ENCODE peak calls at places on chromosomes 5 and 9, in eight cellular contexts. One of them, this sample, is unnamed.

GRCh38 chr5:16673241-16673998 is 56.6 kb upstream of the RETREG1 start:
- DNase-seq in bronchial epithelial cell: no peak
- DNase-seq in activated CD4-positive, alpha-beta T cell treated with anti-CD3 and anti-CD28 coated beads for 24 hours: no peak
- DNase-seq in breast epithelium: no peak
- DNase-seq in type B pancreatic cell: no peak
- DNase-seq in epithelial cell of prostate: no peak
- DNase-seq in H4: no peak
- DNase-seq in GM18507: no peak
- DNase-seq in this sample: no peak

GRCh38 chr9:81825831-81826540 is 102.2 kb upstream of the SPATA31D4 start:
- DNase-seq in H4: no peak
- DNase-seq in bronchial epithelial cell: peak
- DNase-seq in epithelial cell of prostate: no peak
- DNase-seq in GM18507: no peak
- DNase-seq in type B pancreatic cell: no peak
- DNase-seq in activated CD4-positive, alpha-beta T cell treated with anti-CD3 and anti-CD28 coated beads for 24 hours: no peak
- DNase-seq in breast epithelium: no peak
- DNase-seq in this sample: no peak

GRCh38 chr9:136784249-136784996 is 6.7 kb upstream of the TMEM141 start:
- DNase-seq in type B pancreatic cell: no peak
- DNase-seq in H4: no peak
- DNase-seq in bronchial epithelial cell: no peak
- DNase-seq in epithelial cell of prostate: no peak
- DNase-seq in GM18507: no peak
- DNase-seq in breast epithelium: no peak
- DNase-seq in activated CD4-positive, alpha-beta T cell treated with anti-CD3 and anti-CD28 coated beads for 24 hours: no peak
- DNase-seq in this sample: no peak

GRCh38 chr9:124284237-124284831 is 26.6 kb downstream of the NEK6 start:
- DNase-seq in breast epithelium: no peak
- DNase-seq in activated CD4-positive, alpha-beta T cell treated with anti-CD3 and anti-CD28 coated beads for 24 hours: no peak
- DNase-seq in type B pancreatic cell: no peak
- DNase-seq in epithelial cell of prostate: no peak
- DNase-seq in GM18507: no peak
- DNase-seq in H4: no peak
- DNase-seq in bronchial epithelial cell: no peak
- DNase-seq in this sample: no peak

GRCh38 chr9:124272118-124272517 is 14.4 kb downstream of the NEK6 start:
- DNase-seq in breast epithelium: no peak
- DNase-seq in type B pancreatic cell: no peak
- DNase-seq in H4: no peak
- DNase-seq in epithelial cell of prostate: no peak
- DNase-seq in bronchial epithelial cell: no peak
- DNase-seq in activated CD4-positive, alpha-beta T cell treated with anti-CD3 and anti-CD28 coated beads for 24 hours: no peak
- DNase-seq in GM18507: no peak
- DNase-seq in this sample: no peak

GRCh38 chr5:65840071-65840470 is 86.3 kb upstream of the ERBIN start:
- DNase-seq in breast epithelium: no peak
- DNase-seq in H4: no peak
- DNase-seq in epithelial cell of prostate: no peak
- DNase-seq in type B pancreatic cell: no peak
- DNase-seq in GM18507: no peak
- DNase-seq in bronchial epithelial cell: no peak
- DNase-seq in activated CD4-positive, alpha-beta T cell treated with anti-CD3 and anti-CD28 coated beads for 24 hours: no peak
- DNase-seq in this sample: no peak

GRCh38 chr9:92426501-92426900 is 2.2 kb upstream of the OMD start:
- DNase-seq in bronchial epithelial cell: no peak
- DNase-seq in epithelial cell of prostate: no peak
- DNase-seq in breast epithelium: no peak
- DNase-seq in H4: no peak
- DNase-seq in GM18507: no peak
- DNase-seq in activated CD4-positive, alpha-beta T cell treated with anti-CD3 and anti-CD28 coated beads for 24 hours: no peak
- DNase-seq in type B pancreatic cell: no peak
- DNase-seq in this sample: no peak

GRCh38 chr9:113471566-113471965 is 8.0 kb downstream of the RGS3 start:
- DNase-seq in bronchial epithelial cell: no peak
- DNase-seq in activated CD4-positive, alpha-beta T cell treated with anti-CD3 and anti-CD28 coated beads for 24 hours: no peak
- DNase-seq in epithelial cell of prostate: no peak
- DNase-seq in type B pancreatic cell: peak
- DNase-seq in GM18507: no peak
- DNase-seq in H4: no peak
- DNase-seq in breast epithelium: no peak
- DNase-seq in this sample: no peak

GRCh38 chr9:131402738-131403492 is 9.0 kb downstream of the PRRC2B start:
- DNase-seq in epithelial cell of prostate: no peak
- DNase-seq in bronchial epithelial cell: peak
- DNase-seq in breast epithelium: peak
- DNase-seq in activated CD4-positive, alpha-beta T cell treated with anti-CD3 and anti-CD28 coated beads for 24 hours: no peak
- DNase-seq in GM18507: no peak
- DNase-seq in type B pancreatic cell: no peak
- DNase-seq in H4: peak
- DNase-seq in this sample: peak

GRCh38 chr5:36982146-36982545 is 105.6 kb downstream of the NIPBL start:
- DNase-seq in activated CD4-positive, alpha-beta T cell treated with anti-CD3 and anti-CD28 coated beads for 24 hours: no peak
- DNase-seq in type B pancreatic cell: no peak
- DNase-seq in breast epithelium: no peak
- DNase-seq in epithelial cell of prostate: peak
- DNase-seq in H4: no peak
- DNase-seq in GM18507: no peak
- DNase-seq in bronchial epithelial cell: peak
- DNase-seq in this sample: no peak

GRCh38 chr9:20692554-20692953 is 8.5 kb downstream of the FOCAD start:
- DNase-seq in epithelial cell of prostate: no peak
- DNase-seq in bronchial epithelial cell: no peak
- DNase-seq in H4: no peak
- DNase-seq in GM18507: no peak
- DNase-seq in activated CD4-positive, alpha-beta T cell treated with anti-CD3 and anti-CD28 coated beads for 24 hours: no peak
- DNase-seq in breast epithelium: no peak
- DNase-seq in type B pancreatic cell: no peak
- DNase-seq in this sample: no peak

GRCh38 chr5:146400206-146400605 is 46.9 kb upstream of the TCERG1 start:
- DNase-seq in breast epithelium: no peak
- DNase-seq in H4: no peak
- DNase-seq in type B pancreatic cell: no peak
- DNase-seq in GM18507: no peak
- DNase-seq in activated CD4-positive, alpha-beta T cell treated with anti-CD3 and anti-CD28 coated beads for 24 hours: no peak
- DNase-seq in bronchial epithelial cell: no peak
- DNase-seq in epithelial cell of prostate: no peak
- DNase-seq in this sample: no peak

GRCh38 chr9:36039121-36039520 is 2.4 kb downstream of the RECK start:
- DNase-seq in activated CD4-positive, alpha-beta T cell treated with anti-CD3 and anti-CD28 coated beads for 24 hours: no peak
- DNase-seq in H4: no peak
- DNase-seq in epithelial cell of prostate: no peak
- DNase-seq in type B pancreatic cell: no peak
- DNase-seq in breast epithelium: no peak
- DNase-seq in GM18507: no peak
- DNase-seq in bronchial epithelial cell: no peak
- DNase-seq in this sample: no peak

GRCh38 chr5:169089343-169089742 is 211.6 kb downstream of the SLIT3 start:
- DNase-seq in GM18507: no peak
- DNase-seq in activated CD4-positive, alpha-beta T cell treated with anti-CD3 and anti-CD28 coated beads for 24 hours: no peak
- DNase-seq in H4: no peak
- DNase-seq in bronchial epithelial cell: peak
- DNase-seq in breast epithelium: no peak
- DNase-seq in type B pancreatic cell: no peak
- DNase-seq in epithelial cell of prostate: no peak
- DNase-seq in this sample: peak

GRCh38 chr9:89696780-89697179 is 92.0 kb downstream of the GADD45G start:
- DNase-seq in GM18507: no peak
- DNase-seq in type B pancreatic cell: no peak
- DNase-seq in bronchial epithelial cell: no peak
- DNase-seq in H4: no peak
- DNase-seq in activated CD4-positive, alpha-beta T cell treated with anti-CD3 and anti-CD28 coated beads for 24 hours: no peak
- DNase-seq in breast epithelium: no peak
- DNase-seq in epithelial cell of prostate: no peak
- DNase-seq in this sample: no peak

GRCh38 chr5:123094919-123095693 is 6.1 kb downstream of the PRDM6 start:
- DNase-seq in bronchial epithelial cell: no peak
- DNase-seq in activated CD4-positive, alpha-beta T cell treated with anti-CD3 and anti-CD28 coated beads for 24 hours: no peak
- DNase-seq in epithelial cell of prostate: no peak
- DNase-seq in type B pancreatic cell: no peak
- DNase-seq in H4: no peak
- DNase-seq in breast epithelium: no peak
- DNase-seq in GM18507: no peak
- DNase-seq in this sample: no peak

GRCh38 chr5:74169704-74170103 is 470.8 kb downstream of the ENC1 start:
- DNase-seq in breast epithelium: no peak
- DNase-seq in GM18507: no peak
- DNase-seq in epithelial cell of prostate: no peak
- DNase-seq in type B pancreatic cell: no peak
- DNase-seq in activated CD4-positive, alpha-beta T cell treated with anti-CD3 and anti-CD28 coated beads for 24 hours: no peak
- DNase-seq in bronchial epithelial cell: no peak
- DNase-seq in H4: no peak
- DNase-seq in this sample: no peak

GRCh38 chr9:131645078-131645776 is 94.6 kb downstream of the RAPGEF1 start:
- DNase-seq in GM18507: no peak
- DNase-seq in breast epithelium: no peak
- DNase-seq in epithelial cell of prostate: no peak
- DNase-seq in bronchial epithelial cell: no peak
- DNase-seq in type B pancreatic cell: no peak
- DNase-seq in H4: no peak
- DNase-seq in activated CD4-positive, alpha-beta T cell treated with anti-CD3 and anti-CD28 coated beads for 24 hours: no peak
- DNase-seq in this sample: no peak

GRCh38 chr5:160133918-160134304 is 14.7 kb upstream of the PWWP2A start:
- DNase-seq in activated CD4-positive, alpha-beta T cell treated with anti-CD3 and anti-CD28 coated beads for 24 hours: no peak
- DNase-seq in breast epithelium: no peak
- DNase-seq in type B pancreatic cell: no peak
- DNase-seq in bronchial epithelial cell: no peak
- DNase-seq in H4: no peak
- DNase-seq in epithelial cell of prostate: no peak
- DNase-seq in GM18507: no peak
- DNase-seq in this sample: no peak

GRCh38 chr5:165996484-165996883 is 2295.0 kb upstream of the WWC1 start:
- DNase-seq in epithelial cell of prostate: no peak
- DNase-seq in breast epithelium: no peak
- DNase-seq in type B pancreatic cell: no peak
- DNase-seq in H4: no peak
- DNase-seq in bronchial epithelial cell: no peak
- DNase-seq in activated CD4-positive, alpha-beta T cell treated with anti-CD3 and anti-CD28 coated beads for 24 hours: no peak
- DNase-seq in GM18507: no peak
- DNase-seq in this sample: no peak

GRCh38 chr5:35999547-35999946 is 8.4 kb upstream of the UGT3A1 start:
- DNase-seq in H4: no peak
- DNase-seq in breast epithelium: no peak
- DNase-seq in activated CD4-positive, alpha-beta T cell treated with anti-CD3 and anti-CD28 coated beads for 24 hours: no peak
- DNase-seq in epithelial cell of prostate: no peak
- DNase-seq in bronchial epithelial cell: no peak
- DNase-seq in GM18507: no peak
- DNase-seq in type B pancreatic cell: no peak
- DNase-seq in this sample: no peak

GRCh38 chr9:18238254-18238653 is 235.7 kb upstream of the ADAMTSL1 start:
- DNase-seq in activated CD4-positive, alpha-beta T cell treated with anti-CD3 and anti-CD28 coated beads for 24 hours: no peak
- DNase-seq in bronchial epithelial cell: peak
- DNase-seq in epithelial cell of prostate: peak
- DNase-seq in breast epithelium: no peak
- DNase-seq in type B pancreatic cell: no peak
- DNase-seq in H4: peak
- DNase-seq in GM18507: no peak
- DNase-seq in this sample: no peak

GRCh38 chr9:96554801-96555566 is 64.7 kb downstream of the CDC14B start:
- DNase-seq in H4: no peak
- DNase-seq in activated CD4-positive, alpha-beta T cell treated with anti-CD3 and anti-CD28 coated beads for 24 hours: no peak
- DNase-seq in type B pancreatic cell: no peak
- DNase-seq in breast epithelium: no peak
- DNase-seq in epithelial cell of prostate: no peak
- DNase-seq in bronchial epithelial cell: no peak
- DNase-seq in GM18507: no peak
- DNase-seq in this sample: no peak

GRCh38 chr5:110086658-110087388 is 397.1 kb downstream of the MAN2A1 start:
- DNase-seq in GM18507: no peak
- DNase-seq in breast epithelium: no peak
- DNase-seq in bronchial epithelial cell: peak
- DNase-seq in activated CD4-positive, alpha-beta T cell treated with anti-CD3 and anti-CD28 coated beads for 24 hours: peak
- DNase-seq in type B pancreatic cell: no peak
- DNase-seq in epithelial cell of prostate: peak
- DNase-seq in H4: peak
- DNase-seq in this sample: peak

GRCh38 chr5:134133995-134134541 is 19.6 kb downstream of the TCF7 start:
- DNase-seq in GM18507: no peak
- DNase-seq in activated CD4-positive, alpha-beta T cell treated with anti-CD3 and anti-CD28 coated beads for 24 hours: no peak
- DNase-seq in breast epithelium: peak
- DNase-seq in H4: no peak
- DNase-seq in epithelial cell of prostate: no peak
- DNase-seq in bronchial epithelial cell: no peak
- DNase-seq in type B pancreatic cell: no peak
- DNase-seq in this sample: no peak

GRCh38 chr5:43338856-43339255 is 25.6 kb upstream of the HMGCS1 start:
- DNase-seq in breast epithelium: no peak
- DNase-seq in H4: no peak
- DNase-seq in GM18507: no peak
- DNase-seq in bronchial epithelial cell: peak
- DNase-seq in epithelial cell of prostate: no peak
- DNase-seq in type B pancreatic cell: no peak
- DNase-seq in activated CD4-positive, alpha-beta T cell treated with anti-CD3 and anti-CD28 coated beads for 24 hours: no peak
- DNase-seq in this sample: no peak

GRCh38 chr5:125835293-125836172 is 587.7 kb upstream of the GRAMD2B start:
- DNase-seq in type B pancreatic cell: no peak
- DNase-seq in epithelial cell of prostate: no peak
- DNase-seq in activated CD4-positive, alpha-beta T cell treated with anti-CD3 and anti-CD28 coated beads for 24 hours: no peak
- DNase-seq in breast epithelium: no peak
- DNase-seq in bronchial epithelial cell: peak
- DNase-seq in GM18507: no peak
- DNase-seq in H4: peak
- DNase-seq in this sample: no peak

GRCh38 chr5:86979801-86980510 is 287.7 kb upstream of the RASA1 start:
- DNase-seq in H4: peak
- DNase-seq in activated CD4-positive, alpha-beta T cell treated with anti-CD3 and anti-CD28 coated beads for 24 hours: no peak
- DNase-seq in bronchial epithelial cell: peak
- DNase-seq in type B pancreatic cell: no peak
- DNase-seq in epithelial cell of prostate: no peak
- DNase-seq in breast epithelium: no peak
- DNase-seq in GM18507: no peak
- DNase-seq in this sample: no peak

GRCh38 chr5:107698286-107698685 is 27.5 kb upstream of the EFNA5 start:
- DNase-seq in H4: no peak
- DNase-seq in epithelial cell of prostate: no peak
- DNase-seq in type B pancreatic cell: no peak
- DNase-seq in GM18507: no peak
- DNase-seq in activated CD4-positive, alpha-beta T cell treated with anti-CD3 and anti-CD28 coated beads for 24 hours: no peak
- DNase-seq in bronchial epithelial cell: peak
- DNase-seq in breast epithelium: no peak
- DNase-seq in this sample: no peak

GRCh38 chr5:6837519-6838110 is 124.4 kb downstream of the TENT4A start:
- DNase-seq in GM18507: no peak
- DNase-seq in epithelial cell of prostate: no peak
- DNase-seq in H4: no peak
- DNase-seq in type B pancreatic cell: no peak
- DNase-seq in breast epithelium: no peak
- DNase-seq in activated CD4-positive, alpha-beta T cell treated with anti-CD3 and anti-CD28 coated beads for 24 hours: no peak
- DNase-seq in bronchial epithelial cell: no peak
- DNase-seq in this sample: peak

GRCh38 chr5:168585119-168585912 is 6.1 kb upstream of the PANK3 start:
- DNase-seq in activated CD4-positive, alpha-beta T cell treated with anti-CD3 and anti-CD28 coated beads for 24 hours: no peak
- DNase-seq in bronchial epithelial cell: no peak
- DNase-seq in type B pancreatic cell: no peak
- DNase-seq in H4: no peak
- DNase-seq in breast epithelium: no peak
- DNase-seq in epithelial cell of prostate: no peak
- DNase-seq in GM18507: no peak
- DNase-seq in this sample: no peak

GRCh38 chr5:87120518-87121314 is 147.0 kb upstream of the RASA1 start:
- DNase-seq in breast epithelium: no peak
- DNase-seq in epithelial cell of prostate: peak
- DNase-seq in H4: peak
- DNase-seq in GM18507: no peak
- DNase-seq in type B pancreatic cell: no peak
- DNase-seq in bronchial epithelial cell: peak
- DNase-seq in activated CD4-positive, alpha-beta T cell treated with anti-CD3 and anti-CD28 coated beads for 24 hours: no peak
- DNase-seq in this sample: no peak

GRCh38 chr5:174999581-174999980 is 275.2 kb downstream of the MSX2 start:
- DNase-seq in type B pancreatic cell: no peak
- DNase-seq in bronchial epithelial cell: no peak
- DNase-seq in epithelial cell of prostate: no peak
- DNase-seq in breast epithelium: no peak
- DNase-seq in H4: no peak
- DNase-seq in GM18507: no peak
- DNase-seq in activated CD4-positive, alpha-beta T cell treated with anti-CD3 and anti-CD28 coated beads for 24 hours: no peak
- DNase-seq in this sample: no peak

GRCh38 chr9:38437193-38437823 is 13.1 kb upstream of the IGFBPL1 start:
- DNase-seq in breast epithelium: no peak
- DNase-seq in H4: peak
- DNase-seq in epithelial cell of prostate: peak
- DNase-seq in GM18507: no peak
- DNase-seq in activated CD4-positive, alpha-beta T cell treated with anti-CD3 and anti-CD28 coated beads for 24 hours: no peak
- DNase-seq in bronchial epithelial cell: peak
- DNase-seq in type B pancreatic cell: no peak
- DNase-seq in this sample: no peak